ENCODE peak calls at places on chromosomes 13 and 19, in six cellular contexts. W is GM12878, N is esophagus muscularis mucosa, Y is heart left ventricle, P is ovary, L is stomach. C is an unnamed sample.

GRCh38 chr19:3708207-3708931 is at the start of gene TJP3:
- DNase-seq in Y (no peak), W (no peak), P (no peak), L (peak), N (no peak), C (no peak)

GRCh38 chr19:48627211-48627864 is 8.0 kb downstream of the SPHK2 start:
- DNase-seq in N (no peak), W (no peak), L (no peak), Y (no peak), P (peak), C (no peak)

GRCh38 chr13:45138282-45138681 is 18.0 kb downstream of the GTF2F2 start:
- DNase-seq in W (no peak), P (no peak), Y (no peak), L (no peak), N (no peak), C (no peak)

GRCh38 chr13:113671066-113672001 is 4.3 kb downstream of the GRK1 start:
- DNase-seq in Y (peak), L (peak), P (no peak), W (no peak), N (no peak), C (peak)

GRCh38 chr19:53365134-53365898 is at the start of gene ZNF525:
- DNase-seq in L (peak), Y (peak), P (peak), N (peak), W (peak), C (peak)

GRCh38 chr19:3682741-3683404 is 17.4 kb downstream of the PIP5K1C start:
- DNase-seq in N (no peak), L (no peak), P (peak), W (no peak), Y (no peak), C (no peak)

GRCh38 chr13:50691176-50691681 is 152.3 kb downstream of the DLEU7 start:
- DNase-seq in N (no peak), L (no peak), P (no peak), W (no peak), Y (no peak), C (no peak)

GRCh38 chr19:15828121-15828620 is 12.7 kb upstream of the OR10H1 start:
- DNase-seq in W (no peak), L (no peak), P (no peak), N (no peak), Y (no peak), C (no peak)

GRCh38 chr13:90750021-90750420 is 597.5 kb upstream of the MIR17HG start:
- DNase-seq in L (no peak), P (no peak), Y (no peak), W (no peak), N (no peak), C (no peak)

GRCh38 chr13:45207319-45207718 is 6.5 kb upstream of the KCTD4 start:
- DNase-seq in N (no peak), P (no peak), W (no peak), L (no peak), Y (no peak), C (no peak)

GRCh38 chr19:18389095-18389735 is 3.3 kb downstream of the GDF15 start:
- DNase-seq in P (no peak), N (no peak), W (no peak), L (no peak), Y (no peak), C (no peak)

GRCh38 chr19:49331616-49332055 is 3.6 kb upstream of the CD37 start:
- DNase-seq in Y (peak), N (peak), P (no peak), L (peak), W (peak), C (no peak)

GRCh38 chr19:10424011-10424637 is 3.8 kb downstream of the PDE4A start:
- DNase-seq in Y (peak), L (peak), W (no peak), P (peak), N (no peak), C (peak)

GRCh38 chr13:47025791-47026419 is 129.1 kb upstream of the HTR2A start:
- DNase-seq in Y (no peak), L (no peak), W (no peak), P (no peak), N (no peak), C (no peak)

GRCh38 chr19:4324228-4324627 is 14.4 kb downstream of the STAP2 start:
- DNase-seq in Y (no peak), P (no peak), N (no peak), L (no peak), W (no peak), C (no peak)

GRCh38 chr13:73767747-73768315 is 366.4 kb downstream of the KLF12 start:
- DNase-seq in Y (no peak), N (no peak), L (no peak), P (no peak), W (no peak), C (no peak)

GRCh38 chr13:110497003-110497402 is 64.5 kb downstream of the RAB20 start:
- DNase-seq in Y (no peak), L (no peak), N (no peak), P (no peak), W (no peak), C (no peak)

GRCh38 chr13:105940882-105941281 is 594.6 kb downstream of the EFNB2 start:
- DNase-seq in N (no peak), Y (no peak), W (no peak), L (no peak), P (no peak), C (no peak)

GRCh38 chr13:59111711-59112110 is 1052.0 kb downstream of the DIAPH3 start:
- DNase-seq in L (no peak), Y (no peak), N (no peak), P (no peak), W (no peak), C (no peak)

GRCh38 chr19:38125238-38125637 is 98.8 kb downstream of the DPF1 start:
- DNase-seq in Y (no peak), P (no peak), N (no peak), L (no peak), W (no peak), C (no peak)

GRCh38 chr19:46714523-46715106 is 2.3 kb downstream of the PRKD2 start:
- DNase-seq in W (no peak), N (no peak), Y (no peak), P (peak), L (no peak), C (no peak)

GRCh38 chr19:48638831-48639381 is 1.7 kb upstream of the DBP start:
- DNase-seq in W (no peak), N (no peak), Y (peak), P (peak), L (no peak), C (no peak)

GRCh38 chr19:8988204-8988603 is 22.0 kb downstream of the MUC16 start:
- DNase-seq in N (no peak), L (no peak), W (no peak), P (no peak), Y (no peak), C (no peak)

GRCh38 chr13:28181413-28181812 is 43.1 kb downstream of the PAN3 start:
- DNase-seq in W (no peak), P (no peak), Y (no peak), N (no peak), L (no peak), C (no peak)

GRCh38 chr19:17680235-17680722 is 7.9 kb downstream of the UNC13A start:
- DNase-seq in Y (peak), P (peak), W (peak), L (peak), N (no peak), C (peak)

GRCh38 chr19:50759886-50760285 is 10.4 kb upstream of the GPR32 start:
- DNase-seq in P (no peak), L (no peak), Y (no peak), N (no peak), W (no peak), C (no peak)

GRCh38 chr19:16463991-16464575 is 7.7 kb downstream of the EPS15L1 start:
- DNase-seq in N (no peak), W (no peak), L (no peak), P (no peak), Y (no peak), C (no peak)

GRCh38 chr13:51202477-51203046 is 19.6 kb upstream of the FAM124A start:
- DNase-seq in N (peak), P (no peak), L (no peak), Y (no peak), W (no peak), C (no peak)

GRCh38 chr19:5627395-5627904 is 4.6 kb downstream of the SAFB start:
- DNase-seq in Y (peak), P (no peak), W (peak), L (peak), N (peak), C (peak)

DNA sequence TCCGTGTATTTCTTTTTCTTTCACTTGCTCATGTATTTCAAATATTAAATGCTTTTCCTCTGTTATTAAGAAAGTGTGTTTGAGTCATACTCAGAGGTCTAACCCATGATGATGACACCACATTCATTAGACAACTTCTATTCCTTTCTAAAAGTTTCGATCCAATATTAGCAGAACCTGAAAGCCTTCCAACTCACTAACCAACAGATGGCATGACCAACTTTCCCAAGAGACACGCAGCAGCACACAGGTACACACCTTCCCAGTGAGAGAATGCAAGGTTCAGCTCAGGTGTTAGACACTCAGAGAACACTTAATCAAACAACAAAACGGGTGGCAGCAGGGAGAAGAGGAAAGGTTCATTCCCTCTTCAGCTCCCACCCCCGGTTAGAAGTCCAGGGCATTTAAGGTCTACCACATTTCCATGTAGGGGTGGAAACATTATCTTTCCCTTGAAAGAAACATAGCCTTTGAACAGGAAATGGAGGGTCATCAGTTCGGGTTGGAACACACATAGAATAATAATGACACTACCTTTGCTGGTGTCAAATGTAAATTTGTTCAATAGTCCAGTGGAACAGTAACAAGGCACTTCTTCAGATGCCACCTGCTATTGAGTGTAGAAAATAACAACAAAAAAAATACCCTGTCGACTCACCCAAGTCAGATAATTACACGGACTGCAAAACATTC is 404.2 kb downstream of the COG6 start:
- DNase-seq in L (no peak), P (no peak), W (peak), N (no peak), Y (no peak), C (no peak)
- H3K27ac ChIP-seq in L (no peak), P (peak), W (peak), N (peak), Y (no peak), C (no peak)

GRCh38 chr19:6739884-6740588 is 556 bp downstream of the TRIP10 start:
- DNase-seq in P (no peak), L (peak), Y (peak), N (no peak), W (no peak), C (no peak)
- TF ChIP-seq POLR2A in P (no peak), L (no peak), Y (no peak), N (no peak), W (no peak), C (no peak)

DNA sequence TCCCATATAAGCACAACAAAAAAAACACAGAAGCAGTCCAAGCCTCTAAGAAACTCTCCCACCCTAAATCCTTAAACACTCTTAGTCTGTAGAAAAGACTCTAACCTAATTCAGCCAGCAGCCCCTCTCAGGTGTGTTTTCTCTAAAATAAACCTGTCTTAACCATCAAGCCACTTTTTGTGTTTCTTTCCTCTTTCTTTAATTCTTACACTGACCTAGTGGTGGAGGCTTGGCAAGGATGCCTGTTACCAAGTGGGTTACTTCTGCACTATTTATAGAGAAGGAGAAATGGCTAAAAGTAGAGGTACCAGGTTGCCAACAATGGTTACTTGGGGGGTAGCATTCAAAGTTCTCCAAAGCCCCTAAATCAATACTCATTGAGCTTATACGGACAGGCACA is 43.7 kb downstream of the ZNF333 start:
- DNase-seq in W (no peak), Y (no peak), P (no peak), L (no peak), N (no peak), C (no peak)
- H3K27ac ChIP-seq in W (no peak), Y (no peak), P (no peak), L (no peak), N (no peak), C (no peak)

DNA sequence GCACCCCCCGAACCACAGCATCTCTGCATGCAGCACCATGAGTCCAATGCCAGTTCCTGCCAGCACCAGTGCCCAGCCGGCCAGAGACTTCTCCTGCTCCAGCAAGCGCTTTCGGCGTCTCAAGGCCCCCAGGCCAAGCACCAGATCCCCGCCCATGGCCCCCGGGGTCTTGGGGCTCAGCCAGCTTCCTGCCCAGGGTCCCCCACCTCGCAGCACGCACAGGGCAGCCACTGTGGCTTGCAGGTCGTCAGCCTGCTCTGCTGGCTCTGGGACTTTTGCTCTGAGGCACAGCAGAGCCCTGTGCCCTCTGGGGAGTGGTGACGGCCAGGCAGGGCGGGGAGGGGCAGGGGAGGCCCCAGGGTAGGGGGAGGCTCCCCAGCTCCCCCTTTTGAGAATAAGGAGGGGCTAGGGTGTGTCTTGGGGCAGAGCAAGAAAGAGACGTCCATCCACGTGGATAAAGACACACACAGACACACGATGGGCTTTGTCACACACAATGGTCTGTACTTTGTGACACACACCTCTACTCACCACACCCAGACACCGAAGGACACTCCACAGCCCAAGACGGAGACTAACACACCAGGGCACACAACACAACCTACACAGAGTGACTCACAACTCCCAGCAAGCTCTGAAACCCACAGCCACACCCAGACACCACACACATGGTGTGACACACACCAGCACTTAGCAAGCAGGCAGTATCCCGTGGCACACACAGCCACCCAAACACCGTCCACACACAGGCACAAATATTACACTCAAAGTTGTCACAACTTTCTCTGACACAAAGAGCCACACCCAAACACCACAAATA is at the start of gene KCNN4:
- DNase-seq in W (no peak), P (no peak), Y (no peak), L (peak), N (no peak), C (no peak)
- TF ChIP-seq POLR2A in W (peak), P (no peak), Y (no peak), L (no peak), N (no peak), C (no peak)

GRCh38 chr19:56316728-56317127 is 2.1 kb upstream of the ZSCAN5A start:
- DNase-seq in Y (no peak), W (no peak), P (no peak), N (no peak), L (no peak), C (no peak)

GRCh38 chr19:56321254-56321980 is 6.8 kb upstream of the ZSCAN5A start:
- DNase-seq in Y (no peak), P (no peak), L (no peak), N (no peak), W (no peak), C (no peak)

GRCh38 chr19:56317749-56318148 is 3.1 kb upstream of the ZSCAN5A start:
- DNase-seq in W (no peak), N (no peak), L (no peak), P (no peak), Y (no peak), C (no peak)

GRCh38 chr19:56324425-56324824 is 9.8 kb upstream of the ZSCAN5A start:
- DNase-seq in Y (no peak), L (no peak), W (no peak), N (no peak), P (no peak), C (no peak)

GRCh38 chr19:56321981-56322558 is 7.4 kb upstream of the ZSCAN5A start:
- DNase-seq in N (no peak), Y (no peak), W (no peak), P (no peak), L (no peak), C (no peak)
- H3K27ac ChIP-seq in N (no peak), Y (peak), W (no peak), P (no peak), L (no peak), C (peak)

C was measured in tibial nerve.